ENCODE peak calls at places on chromosomes 2 and 18, in nine cellular contexts. V is body of pancreas, K is heart left ventricle, B is esophagus squamous epithelium, I is IMR-90, L is ovary, H is K562, O is transverse colon, S is HepG2. F is an unnamed sample.

GRCh38 chr18:31101148-31102019 is 837 bp downstream of the DSC2 start:
- DNase-seq in V (peak; percentile 93), K (peak; percentile 90), B (no peak), I (no peak), L (peak; percentile 37), H (peak; percentile 60), O (peak; percentile 73), S (peak; percentile 37), F (no peak)

GRCh38 chr2:31271851-31272267 is 37.9 kb downstream of the EHD3 start:
- DNase-seq in V (no peak), K (no peak), B (no peak), I (peak; percentile 26), L (no peak), H (no peak), O (no peak), S (no peak), F (no peak)

GRCh38 chr2:205188516-205189138 is 493.7 kb upstream of the NRP2 start:
- DNase-seq in V (peak; percentile 35), K (peak; percentile 77), B (no peak), I (peak; percentile 82), L (peak; percentile 84), H (no peak), O (peak; percentile 37), S (no peak), F (no peak)

GRCh38 chr18:9869713-9870430 is 15.9 kb upstream of the TXNDC2 start:
- DNase-seq in V (peak; percentile 23), K (no peak), B (no peak), I (peak; percentile 64), L (peak; percentile 60), H (peak; percentile 84), O (peak; percentile 28), S (peak; percentile 95), F (peak; percentile 43)

GRCh38 chr18:24023185-24023814 is 8.7 kb downstream of the TTC39C start:
- DNase-seq in V (peak; percentile 13), K (no peak), B (no peak), I (no peak), L (no peak), H (no peak), O (no peak), S (peak; percentile 9), F (no peak)

GRCh38 chr2:9796056-9796792 is 47.0 kb upstream of the TAF1B start:
- DNase-seq in V (no peak), K (peak; percentile 12), B (no peak), I (no peak), L (no peak), H (no peak), O (no peak), S (no peak), F (no peak)

GRCh38 chr2:204706939-204707338 is 161.7 kb downstream of the PARD3B start:
- DNase-seq in V (no peak), K (no peak), B (no peak), I (peak; percentile 59), L (no peak), H (no peak), O (no peak), S (no peak), F (no peak)

GRCh38 chr2:12348216-12348615 is 368.5 kb upstream of the TRIB2 start:
- DNase-seq in V (no peak), K (no peak), B (no peak), I (no peak), L (no peak), H (no peak), O (no peak), S (no peak), F (no peak)

GRCh38 chr2:42156756-42157155 is 12.4 kb upstream of the EML4 start:
- DNase-seq in V (no peak), K (no peak), B (no peak), I (no peak), L (no peak), H (no peak), O (no peak), S (no peak), F (no peak)

GRCh38 chr18:79927597-79928562 is 23.6 kb downstream of the SLC66A2 start:
- DNase-seq in V (peak; percentile 13), K (peak; percentile 13), B (no peak), I (no peak), L (no peak), H (no peak), O (peak; percentile 5), S (no peak), F (no peak)

GRCh38 chr2:54818226-54818625 is 94.8 kb downstream of the EML6 start:
- DNase-seq in V (peak; percentile 30), K (no peak), B (no peak), I (no peak), L (no peak), H (peak; percentile 8), O (no peak), S (no peak), F (no peak)

GRCh38 chr2:159150208-159150607 is 136.3 kb downstream of the WDSUB1 start:
- DNase-seq in V (no peak), K (no peak), B (no peak), I (peak; percentile 51), L (no peak), H (no peak), O (no peak), S (no peak), F (no peak)

GRCh38 chr2:225112362-225113111 is 70.3 kb upstream of the DOCK10 start:
- DNase-seq in V (no peak), K (peak; percentile 26), B (no peak), I (no peak), L (no peak), H (no peak), O (peak; percentile 9), S (no peak), F (no peak)

GRCh38 chr2:139990646-139991335 is 1210.6 kb upstream of the NXPH2 start:
- DNase-seq in V (no peak), K (no peak), B (no peak), I (no peak), L (no peak), H (no peak), O (no peak), S (no peak), F (no peak)

GRCh38 chr18:48036191-48036590 is 105.7 kb upstream of the SMAD2 start:
- DNase-seq in V (no peak), K (no peak), B (no peak), I (no peak), L (no peak), H (no peak), O (no peak), S (no peak), F (no peak)

GRCh38 chr2:42792087-42792582 is 248 bp downstream of the HAAO start:
- DNase-seq in V (no peak), K (no peak), B (no peak), I (no peak), L (no peak), H (no peak), O (no peak), S (no peak), F (no peak)

GRCh38 chr18:7259482-7259881 is 28.6 kb downstream of the LRRC30 start:
- DNase-seq in V (no peak), K (no peak), B (no peak), I (no peak), L (no peak), H (no peak), O (no peak), S (no peak), F (no peak)

GRCh38 chr2:101697124-101697793 is at the start of gene MAP4K4:
- DNase-seq in V (peak; percentile 75), K (peak; percentile 89), B (peak; percentile 27), I (peak; percentile 77), L (peak; percentile 87), H (peak; percentile 79), O (peak; percentile 78), S (peak; percentile 84), F (peak; percentile 85)
- TF ChIP-seq POLR2A in V (peak; percentile 53), K (no peak), B (peak; percentile 66), I (peak; percentile 70), L (peak; percentile 46), H (peak; percentile 61), O (peak; percentile 8), S (peak; percentile 65), F (peak; percentile 60)

GRCh38 chr2:231706731-231707624 is 1.3 kb upstream of the PTMA start:
- DNase-seq in V (peak; percentile 98), K (peak; percentile 99), B (peak; percentile 76), I (peak; percentile 99), L (peak; percentile 99), H (peak; percentile 80), O (peak; percentile 98), S (peak; percentile 95), F (peak; percentile 97)
- TF ChIP-seq POLR2A in V (peak; percentile 94), K (no peak), B (peak; percentile 90), I (no peak), L (peak; percentile 95), H (peak; percentile 70), O (peak; percentile 86), S (no peak), F (peak; percentile 34)

DNA sequence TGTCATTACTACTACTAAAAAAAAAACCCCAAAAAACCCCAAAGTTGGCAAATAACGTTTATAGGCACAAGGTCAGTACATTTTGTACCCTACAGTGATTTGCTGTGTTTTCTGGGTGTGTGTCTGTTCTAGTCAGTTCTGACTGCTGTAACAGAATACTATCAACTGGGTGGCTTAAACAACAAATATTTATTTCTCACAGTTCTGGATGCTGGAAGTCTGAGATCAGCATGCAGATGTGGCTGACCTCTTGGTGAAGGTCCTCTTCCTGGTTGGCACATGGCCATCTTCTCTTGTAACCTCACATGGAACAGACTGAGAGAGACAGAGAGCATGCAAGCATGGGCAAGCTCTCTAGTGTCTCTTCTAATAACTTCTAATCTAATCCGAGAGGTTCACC is 103.1 kb downstream of the CERS6 start:
- DNase-seq in V (peak; percentile 60), K (no peak), B (no peak), I (no peak), L (no peak), H (no peak), O (no peak), S (no peak), F (no peak)
- TF ChIP-seq POLR2A in V (no peak), K (no peak), B (no peak), I (no peak), L (no peak), H (no peak), O (no peak), S (no peak), F (no peak)

DNA sequence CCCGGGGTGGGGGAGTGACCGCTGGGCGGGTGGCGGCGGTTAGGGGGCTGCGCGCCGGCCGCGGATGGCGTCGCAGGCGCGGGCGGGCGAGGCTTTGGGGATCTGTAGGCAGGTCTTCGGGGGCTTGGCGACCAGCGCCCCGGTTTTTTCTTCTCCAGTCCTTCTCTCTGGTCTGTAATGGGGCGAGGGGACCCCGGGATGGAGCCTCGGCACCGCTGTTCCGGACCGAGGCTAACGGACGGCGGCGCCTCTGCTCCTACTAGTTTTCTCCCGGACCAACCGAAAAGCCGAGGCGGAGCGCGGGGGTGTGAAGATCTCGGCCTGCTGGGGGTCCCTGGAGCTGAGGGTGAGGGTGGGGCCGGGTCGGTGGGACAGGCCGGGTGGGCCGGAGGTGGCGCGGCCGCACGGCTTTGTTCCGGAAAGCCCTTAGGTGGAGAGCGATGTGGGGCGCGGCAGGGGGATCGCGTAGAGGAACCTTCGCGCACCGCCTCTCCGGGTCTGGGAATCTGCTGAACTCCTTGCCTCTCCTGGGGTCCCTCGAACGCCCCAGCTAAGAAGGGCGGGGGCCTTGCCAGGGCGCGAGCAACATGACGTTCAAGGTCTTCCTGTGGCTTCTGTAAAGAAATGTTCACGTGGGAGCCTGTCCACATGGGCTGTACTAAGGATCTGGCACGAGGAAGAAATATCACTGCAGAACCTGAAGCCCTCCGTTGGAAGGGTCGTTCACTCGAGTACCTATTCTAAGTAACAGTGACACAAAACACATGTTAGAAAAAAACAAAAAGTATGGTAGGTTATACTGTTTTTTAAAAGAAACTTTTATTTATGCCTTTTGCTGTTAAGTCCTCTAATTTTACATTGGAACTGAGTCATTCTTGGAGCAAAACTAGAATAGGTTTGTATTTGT is 861 bp downstream of the SLC39A10 start:
- DNase-seq in V (peak; percentile 85), K (peak; percentile 68), B (no peak), I (peak; percentile 87), L (peak; percentile 72), H (peak; percentile 62), O (peak; percentile 73), S (peak; percentile 80), F (no peak)
- TF ChIP-seq POLR2A in V (peak; percentile 56), K (no peak), B (peak; percentile 70), I (peak; percentile 78), L (peak; percentile 47), H (peak; percentile 39), O (peak; percentile 44), S (peak; percentile 67), F (no peak)

F was measured in H54.